ENCODE peak calls at places on chromosome 5, in four cellular contexts. J is mesendoderm, M is IMR-90, O is trophoblast cell. P is an unnamed sample.

GRCh38 chr5:120806132-120806531 is 342.0 kb downstream of the PRR16 start:
- DNase-seq in J (no peak), M (peak; percentile 56), O (no peak), P (peak; percentile 13)

GRCh38 chr5:21802869-21803490 is 1050.2 kb downstream of the CDH12 start:
- DNase-seq in J (peak; percentile 43), M (peak; percentile 56), O (no peak), P (peak; percentile 38)

GRCh38 chr5:73387630-73388370 is 60.8 kb downstream of the FOXD1 start:
- DNase-seq in J (no peak), M (peak; percentile 48), O (no peak), P (peak; percentile 54)

GRCh38 chr5:120734033-120734432 is 269.9 kb downstream of the PRR16 start:
- DNase-seq in J (peak; percentile 58), M (no peak), O (no peak), P (no peak)

GRCh38 chr5:368162-369084 is 46.9 kb downstream of the AHRR start:
- DNase-seq in J (no peak), M (peak; percentile 98), O (no peak), P (peak; percentile 70)

GRCh38 chr5:84602371-84602771 is 217.7 kb upstream of the EDIL3 start:
- DNase-seq in J (no peak), M (no peak), O (no peak), P (no peak)

GRCh38 chr5:86878250-86878649 is 260.5 kb downstream of the COX7C start:
- DNase-seq in J (peak; percentile 19), M (no peak), O (no peak), P (peak; percentile 44)

GRCh38 chr5:6729400-6730310 is 16.4 kb downstream of the TENT4A start:
- DNase-seq in J (no peak), M (no peak), O (no peak), P (no peak)

GRCh38 chr5:96626956-96627355 is 35.2 kb upstream of the CAST start:
- DNase-seq in J (no peak), M (peak; percentile 90), O (peak; percentile 6), P (peak; percentile 70)

GRCh38 chr5:56941981-56942380 is 9.9 kb downstream of the MIER3 start:
- DNase-seq in J (peak; percentile 12), M (peak; percentile 55), O (no peak), P (no peak)

GRCh38 chr5:176549871-176550270 is 729 bp downstream of the CDHR2 start:
- DNase-seq in J (no peak), M (no peak), O (no peak), P (no peak)

GRCh38 chr5:114055318-114055788 is 306.5 kb upstream of the KCNN2 start:
- DNase-seq in J (peak; percentile 87), M (peak; percentile 64), O (no peak), P (peak; percentile 78)

GRCh38 chr5:38551020-38552017 is 5.1 kb downstream of the LIFR start:
- DNase-seq in J (peak; percentile 76), M (peak; percentile 73), O (peak; percentile 40), P (peak; percentile 66)

GRCh38 chr5:141957367-141957993 is 522 bp downstream of the PCDH12 start:
- DNase-seq in J (no peak), M (no peak), O (no peak), P (no peak)

GRCh38 chr5:5306696-5307095 is 115.8 kb upstream of the ICE1 start:
- DNase-seq in J (peak; percentile 45), M (peak; percentile 4), O (no peak), P (no peak)

GRCh38 chr5:149762958-149763630 is 33.0 kb downstream of the PPARGC1B start:
- DNase-seq in J (no peak), M (no peak), O (no peak), P (no peak)

GRCh38 chr5:140690941-140691924 is at the start of the genes HARS1 and HARS2:
- DNase-seq in J (peak; percentile 99), M (peak; percentile 95), O (peak; percentile 94), P (peak; percentile 97)

GRCh38 chr5:140700177-140701144 is at the start of gene ZMAT2:
- DNase-seq in J (peak; percentile 99), M (peak; percentile 99), O (peak; percentile 99), P (peak; percentile 99)

GRCh38 chr5:140694276-140694675 is 3.0 kb downstream of the HARS2 start:
- DNase-seq in J (no peak), M (peak; percentile 46), O (no peak), P (no peak)

GRCh38 chr5:140696891-140697492 is 3.3 kb upstream of the ZMAT2 start:
- DNase-seq in J (peak; percentile 76), M (no peak), O (no peak), P (no peak)
- H3K36me3 ChIP-seq in J (peaks cover 17% of the 10 kb centered on the region), M (peaks cover 45% of the 10 kb centered on the region), O (peaks cover 58% of the 10 kb centered on the region), P (peaks cover 31% of the 10 kb centered on the region)

DNA sequence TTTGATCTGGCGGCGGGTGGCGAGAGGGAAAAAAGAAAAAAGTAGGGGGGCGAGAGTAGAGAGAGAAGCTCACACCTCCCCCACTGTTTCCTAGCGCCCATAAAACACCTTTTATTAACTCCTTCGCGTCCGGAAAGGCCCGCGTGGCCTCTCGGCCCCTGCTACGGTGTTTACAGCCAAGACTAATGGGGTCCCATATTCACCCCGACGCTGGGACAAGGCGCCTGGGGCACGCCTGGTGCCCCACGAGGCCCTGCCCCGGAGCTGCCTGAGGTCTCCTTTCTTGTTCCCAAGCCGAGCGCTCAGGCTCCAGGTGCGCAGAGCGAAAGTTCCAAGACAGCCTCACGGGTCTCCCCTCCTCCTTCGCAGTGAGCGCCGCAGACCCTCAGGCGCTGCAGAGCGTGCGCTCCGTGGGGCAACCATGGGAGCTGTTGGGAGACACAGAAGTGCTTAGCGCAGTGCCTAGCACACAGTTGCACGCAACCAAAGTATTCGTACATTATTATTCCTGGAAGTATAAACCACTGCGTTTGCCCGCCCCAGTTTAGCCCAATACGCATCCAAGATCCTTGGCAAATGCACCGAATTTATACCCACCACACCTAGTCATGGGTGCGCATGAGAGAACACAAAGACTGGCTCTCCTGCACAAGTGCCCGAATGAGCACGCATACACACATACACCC is 4.3 kb downstream of the HAND1 start:
- DNase-seq in J (peak; percentile 60), M (no peak), O (no peak), P (no peak)
- H3K23ac ChIP-seq in J (peak overlapping the region; percentile 52), M (no peak overlapping the region), O (no peak overlapping the region), P (peak overlapping the region; percentile 2)

GRCh38 chr5:78633710-78634109 is 14.9 kb downstream of the LHFPL2 start:
- DNase-seq in J (no peak), M (peak; percentile 84), O (no peak), P (peak; percentile 35)
- H3K36me3 ChIP-seq in J (no peaks in the 10 kb centered on the region), M (peaks cover 36% of the 10 kb centered on the region), O (peaks cover 11% of the 10 kb centered on the region), P (peaks cover 20% of the 10 kb centered on the region)

GRCh38 chr5:178240772-178241171 is 8.2 kb upstream of the PHYKPL start:
- DNase-seq in J (no peak), M (no peak), O (no peak), P (no peak)

GRCh38 chr5:178240341-178240741 is 7.7 kb upstream of the PHYKPL start:
- DNase-seq in J (no peak), M (no peak), O (no peak), P (no peak)

GRCh38 chr5:178241688-178242231 is 9.2 kb upstream of the PHYKPL start:
- DNase-seq in J (no peak), M (no peak), O (no peak), P (no peak)

GRCh38 chr5:178241259-178241658 is 8.7 kb upstream of the PHYKPL start:
- DNase-seq in J (no peak), M (no peak), O (no peak), P (no peak)

DNA sequence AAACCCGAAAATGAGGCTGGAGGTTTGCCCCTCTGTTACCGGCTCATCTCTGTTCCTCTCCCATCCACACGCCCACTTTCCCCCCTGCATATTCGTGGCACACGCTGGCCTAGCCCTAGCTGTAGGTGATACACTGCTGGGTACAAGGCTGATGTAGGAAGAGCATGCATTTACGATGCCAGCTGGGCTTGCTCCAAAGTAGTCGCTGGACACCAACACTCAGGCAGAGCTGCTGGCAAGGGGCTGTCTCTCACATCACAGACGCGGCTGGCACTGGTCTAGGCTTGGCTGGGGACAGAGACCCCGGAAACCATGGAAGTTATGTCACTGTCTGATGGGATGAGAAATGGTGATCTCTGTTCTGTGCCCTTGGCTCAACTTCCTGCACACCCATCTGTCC is 9.8 kb upstream of the PHYKPL start:
- DNase-seq in J (no peak), M (no peak), O (no peak), P (no peak)
- H3K23ac ChIP-seq in J (no peak overlapping the region), M (no peak overlapping the region), O (no peak overlapping the region), P (no peak overlapping the region)